ENCODE peak calls at places on chromosomes 2 and 18, in six cellular contexts. Q is Calu3, W is cardiac muscle cell, J is SW480, T is amygdala, B is putamen. Y is an unnamed sample.

GRCh38 chr2:238884812-238885408 is 37.0 kb downstream of the TWIST2 start:
- DNase-seq in Q (no peak), W (no peak), J (no peak), T (no peak), B (no peak), Y (no peak)

GRCh38 chr2:176136375-176137248 is 7.1 kb downstream of the HOXD8 start:
- DNase-seq in Q (no peak), W (peak), J (peak), T (no peak), B (no peak), Y (peak)

GRCh38 chr2:11901351-11902069 is 155.1 kb downstream of the LPIN1 start:
- DNase-seq in Q (no peak), W (no peak), J (no peak), T (no peak), B (no peak), Y (no peak)

GRCh38 chr2:148416248-148416647 is 228.3 kb upstream of the EPC2 start:
- DNase-seq in Q (no peak), W (no peak), J (no peak), T (no peak), B (no peak), Y (no peak)

GRCh38 chr18:23967321-23968089 is 47.0 kb upstream of the TTC39C start:
- DNase-seq in Q (no peak), W (no peak), J (peak), T (no peak), B (no peak), Y (no peak)

GRCh38 chr2:197092431-197092830 is 165.9 kb upstream of the PGAP1 start:
- DNase-seq in Q (no peak), W (no peak), J (no peak), T (no peak), B (no peak), Y (no peak)

GRCh38 chr2:225017713-225018112 is 24.6 kb downstream of the DOCK10 start:
- DNase-seq in Q (no peak), W (no peak), J (no peak), T (no peak), B (no peak), Y (no peak)

GRCh38 chr2:70367722-70368323 is 66.0 kb upstream of the FAM136A start:
- DNase-seq in Q (peak), W (no peak), J (peak), T (no peak), B (no peak), Y (no peak)

GRCh38 chr18:34493566-34494358 is 216.3 kb upstream of the DTNA start:
- DNase-seq in Q (peak), W (peak), J (peak), T (no peak), B (no peak), Y (no peak)

GRCh38 chr2:59658906-59659305 is 894.5 kb downstream of the BCL11A start:
- DNase-seq in Q (peak), W (no peak), J (no peak), T (no peak), B (no peak), Y (no peak)

GRCh38 chr18:48418409-48419267 is 9.5 kb upstream of the ZBTB7C start:
- DNase-seq in Q (no peak), W (no peak), J (no peak), T (no peak), B (no peak), Y (no peak)

GRCh38 chr2:106944220-106944619 is 58.3 kb upstream of the ST6GAL2 start:
- DNase-seq in Q (no peak), W (no peak), J (peak), T (no peak), B (no peak), Y (no peak)

GRCh38 chr18:47893939-47894699 is 36.3 kb downstream of the SMAD2 start:
- DNase-seq in Q (no peak), W (peak), J (no peak), T (no peak), B (no peak), Y (peak)

GRCh38 chr2:224997802-224998201 is 44.5 kb downstream of the DOCK10 start:
- DNase-seq in Q (no peak), W (no peak), J (no peak), T (no peak), B (no peak), Y (no peak)

GRCh38 chr2:3365219-3365618 is 12.4 kb downstream of the EIPR1 start:
- DNase-seq in Q (no peak), W (no peak), J (no peak), T (no peak), B (no peak), Y (no peak)

GRCh38 chr2:11681722-11682589 is 12.0 kb upstream of the NTSR2 start:
- DNase-seq in Q (peak), W (peak), J (peak), T (no peak), B (no peak), Y (peak)

GRCh38 chr18:58579561-58580047 is 49.3 kb downstream of the ALPK2 start:
- DNase-seq in Q (no peak), W (no peak), J (no peak), T (no peak), B (no peak), Y (peak)

GRCh38 chr2:171523969-171524401 is 1.7 kb downstream of the CYBRD1 start:
- DNase-seq in Q (peak), W (peak), J (peak), T (no peak), B (no peak), Y (no peak)

GRCh38 chr2:221102896-221103688 is 469.0 kb downstream of the EPHA4 start:
- DNase-seq in Q (no peak), W (no peak), J (no peak), T (no peak), B (no peak), Y (no peak)

GRCh38 chr2:73293534-73294171 is at the start of gene EGR4:
- DNase-seq in Q (peak), W (peak), J (peak), T (peak), B (peak), Y (peak)

GRCh38 chr2:220556658-220557057 is 929.2 kb downstream of the SLC4A3 start:
- DNase-seq in Q (no peak), W (no peak), J (no peak), T (no peak), B (no peak), Y (no peak)

Y was measured in LoVo.